ENCODE peak calls at places on chromosomes 3 and 15, in six cellular contexts. T, E, I, Y, M and J are unnamed samples.

GRCh38 chr3:194933465-194933864 is 247.8 kb downstream of the FAM43A start:
- DNase-seq in M (no peak), E (no peak), I (no peak), T (no peak), Y (no peak), J (no peak)

GRCh38 chr15:30043211-30043655 is 39.5 kb upstream of the GOLGA8J start:
- DNase-seq in E (peak), M (no peak), T (no peak), I (peak), Y (peak), J (peak)

GRCh38 chr3:157094751-157095480 is 65.0 kb downstream of the CCNL1 start:
- DNase-seq in E (peak), T (no peak), I (peak), Y (peak), M (no peak), J (no peak)

GRCh38 chr15:71725215-71725955 is 85.0 kb upstream of the NR2E3 start:
- DNase-seq in I (no peak), E (peak), M (no peak), T (no peak), Y (peak), J (peak)

GRCh38 chr3:10867384-10867783 is 51.4 kb downstream of the SLC6A11 start:
- DNase-seq in I (peak), Y (peak), M (peak), T (no peak), E (peak), J (peak)

GRCh38 chr3:184765047-184765729 is 46.8 kb upstream of the VPS8 start:
- DNase-seq in T (no peak), M (no peak), I (no peak), Y (no peak), E (no peak), J (no peak)

GRCh38 chr3:60146121-60146520 is 1096.3 kb upstream of the CFAP20DC start:
- DNase-seq in E (no peak), M (no peak), Y (no peak), T (no peak), I (no peak), J (no peak)

GRCh38 chr15:84911879-84912660 is 27.6 kb downstream of the SLC28A1 start:
- DNase-seq in I (peak), E (peak), Y (peak), T (peak), M (no peak), J (peak)

GRCh38 chr3:170344971-170345370 is 12.5 kb upstream of the SKIL start:
- DNase-seq in Y (no peak), T (no peak), E (peak), I (peak), M (no peak), J (no peak)

GRCh38 chr3:179526989-179527391 is 35.7 kb upstream of the ACTL6A start:
- DNase-seq in I (peak), E (peak), M (peak), T (no peak), Y (peak), J (peak)

GRCh38 chr3:182241777-182242556 is 530.2 kb downstream of the SOX2 start:
- DNase-seq in T (no peak), E (peak), I (peak), M (peak), Y (peak), J (peak)

GRCh38 chr3:46913644-46914043 is 36.1 kb downstream of the PTH1R start:
- DNase-seq in T (no peak), M (no peak), E (peak), I (peak), Y (no peak), J (peak)

GRCh38 chr3:141401584-141402475 is 33.5 kb downstream of the ZBTB38 start:
- DNase-seq in Y (peak), M (peak), E (no peak), I (peak), T (no peak), J (peak)

GRCh38 chr3:69012836-69013255 is 638 bp downstream of the EOGT start:
- DNase-seq in I (peak), M (peak), E (peak), T (peak), Y (peak), J (peak)

GRCh38 chr3:61947456-61947855 is 386.1 kb downstream of the PTPRG start:
- DNase-seq in I (no peak), E (no peak), M (no peak), Y (no peak), T (no peak), J (no peak)

GRCh38 chr15:34241376-34242350 is 16.8 kb downstream of the EMC4 start:
- DNase-seq in T (no peak), I (peak), Y (peak), M (no peak), E (peak), J (peak)

GRCh38 chr3:74003712-74004111 is 379.0 kb upstream of the PDZRN3 start:
- DNase-seq in M (no peak), Y (no peak), I (no peak), E (no peak), T (no peak), J (no peak)

GRCh38 chr15:25346371-25346770 is 92.5 kb downstream of the UBE3A start:
- DNase-seq in M (no peak), I (no peak), E (no peak), Y (no peak), T (no peak), J (no peak)

GRCh38 chr3:79154861-79155260 is 612.9 kb downstream of the ROBO1 start:
- DNase-seq in Y (no peak), E (no peak), T (no peak), M (no peak), I (no peak), J (no peak)

GRCh38 chr3:45927881-45928280 is 15.4 kb upstream of the CXCR6 start:
- DNase-seq in I (peak), E (no peak), Y (peak), M (no peak), T (no peak), J (no peak)

GRCh38 chr15:77411614-77411976 is 8.3 kb downstream of the PEAK1 start:
- DNase-seq in I (no peak), M (no peak), T (no peak), Y (no peak), E (no peak), J (no peak)

GRCh38 chr3:146968204-146968651 is 363.1 kb upstream of the PLSCR5 start:
- DNase-seq in M (no peak), Y (peak), E (peak), T (no peak), I (peak), J (peak)

GRCh38 chr15:70150405-70150747 is 52.7 kb upstream of the TLE3 start:
- DNase-seq in T (no peak), E (no peak), I (no peak), M (no peak), Y (no peak), J (no peak)

GRCh38 chr15:63065262-63066234 is 23.0 kb downstream of the TPM1 start:
- DNase-seq in T (no peak), M (no peak), E (peak), Y (no peak), I (peak), J (peak)

GRCh38 chr3:33047842-33048834 is 48.8 kb downstream of the GLB1 start:
- DNase-seq in Y (no peak), T (no peak), M (no peak), E (no peak), I (no peak), J (no peak)

GRCh38 chr15:64515196-64515595 is 54.8 kb downstream of the ZNF609 start:
- DNase-seq in E (no peak), M (no peak), I (no peak), T (no peak), Y (no peak), J (no peak)

GRCh38 chr3:178159691-178160090 is 376.5 kb upstream of the KCNMB2 start:
- DNase-seq in M (no peak), I (peak), T (no peak), E (no peak), Y (no peak), J (no peak)

GRCh38 chr15:82805994-82806406 is at the start of gene FSD2:
- DNase-seq in E (no peak), M (no peak), T (no peak), Y (no peak), I (no peak), J (no peak)

GRCh38 chr15:70062321-70062956 is 35.3 kb downstream of the TLE3 start:
- DNase-seq in Y (peak), M (peak), T (no peak), I (peak), E (peak), J (peak)

GRCh38 chr15:74403981-74404563 is 29.7 kb downstream of the SEMA7A start:
- DNase-seq in M (no peak), I (no peak), E (no peak), Y (no peak), T (no peak), J (no peak)

GRCh38 chr15:91255788-91256187 is 155.7 kb downstream of the SV2B start:
- DNase-seq in I (no peak), T (no peak), Y (no peak), E (no peak), M (no peak), J (no peak)

GRCh38 chr15:91261345-91261744 is 161.3 kb downstream of the SV2B start:
- DNase-seq in E (no peak), M (no peak), I (no peak), T (no peak), Y (no peak), J (no peak)

GRCh38 chr15:91254766-91255165 is 154.7 kb downstream of the SV2B start:
- DNase-seq in T (no peak), Y (no peak), I (no peak), M (no peak), E (no peak), J (no peak)

GRCh38 chr15:91257755-91258435 is 157.8 kb downstream of the SV2B start:
- DNase-seq in M (no peak), I (no peak), T (no peak), E (no peak), Y (no peak), J (no peak)

DNA sequence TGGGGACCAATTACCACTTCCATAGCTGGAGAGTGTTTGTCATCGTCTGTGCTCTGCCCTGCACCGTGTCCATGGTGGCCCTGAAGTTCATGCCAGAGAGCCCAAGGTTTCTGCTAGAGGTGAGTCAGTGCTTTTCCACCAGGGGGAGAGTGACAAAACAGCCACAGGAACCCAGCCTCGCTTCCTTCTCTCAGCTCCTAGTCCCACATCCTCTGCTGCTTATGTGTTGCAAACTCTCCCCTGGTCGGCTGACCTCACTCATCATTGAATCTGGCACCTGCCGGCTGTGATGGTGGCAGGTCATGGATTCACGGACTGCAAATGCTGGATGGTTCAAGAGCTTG is 158.4 kb downstream of the SV2B start:
- DNase-seq in M (no peak), T (no peak), Y (no peak), E (no peak), I (no peak), J (no peak)
- TF ChIP-seq CTCF in M (no peak), T (no peak), Y (no peak), E (no peak), I (no peak), J (no peak)

DNA sequence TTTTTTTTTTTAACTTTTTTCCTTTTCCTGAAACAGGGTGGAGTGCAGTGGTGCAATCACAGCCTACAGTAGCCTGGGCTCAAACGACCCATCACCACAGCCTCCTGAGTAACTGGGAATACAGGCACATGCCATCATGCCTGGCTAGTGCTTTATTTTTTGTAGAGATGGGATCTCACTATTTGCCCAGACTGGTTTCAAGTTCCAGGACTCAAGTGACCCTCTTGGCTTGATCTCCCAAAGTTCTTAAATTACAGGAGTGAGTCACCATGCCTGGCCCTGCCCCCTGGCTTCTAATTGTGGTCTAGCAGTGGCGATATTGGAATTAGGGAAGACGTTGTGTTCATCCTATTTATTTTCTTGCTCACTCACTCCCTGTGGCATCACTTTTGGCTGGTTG is 1138.4 kb downstream of the SI start:
- DNase-seq in Y (no peak), M (no peak), I (peak), E (no peak), T (no peak), J (no peak)
- TF ChIP-seq CTCF in Y (no peak), M (peak), I (no peak), E (no peak), T (no peak), J (no peak)

GRCh38 chr15:44596511-44597010 is 59.6 kb downstream of the EIF3J start:
- DNase-seq in T (no peak), Y (no peak), I (no peak), M (no peak), E (no peak), J (no peak)

GRCh38 chr15:44591326-44591725 is 54.4 kb downstream of the EIF3J start:
- DNase-seq in Y (no peak), M (no peak), I (no peak), E (no peak), T (no peak), J (no peak)

GRCh38 chr15:44595246-44595645 is 58.3 kb downstream of the EIF3J start:
- DNase-seq in Y (no peak), I (no peak), E (no peak), T (no peak), M (no peak), J (peak)

GRCh38 chr15:44595656-44596510 is 58.9 kb downstream of the EIF3J start:
- DNase-seq in E (no peak), M (no peak), Y (no peak), T (no peak), I (no peak), J (no peak)

GRCh38 chr15:44593042-44593736 is 56.2 kb downstream of the EIF3J start:
- DNase-seq in Y (no peak), M (no peak), T (no peak), I (no peak), E (peak), J (peak)
- TF ChIP-seq CTCF in Y (peak), M (peak), T (peak), I (peak), E (peak), J (peak)

GRCh38 chr3:188687389-188687788 is 484.4 kb upstream of the TPRG1 start:
- DNase-seq in T (no peak), I (peak), Y (peak), M (no peak), E (peak), J (peak)
- TF ChIP-seq CTCF in T (no peak), I (peak), Y (peak), M (no peak), E (peak), J (peak)

DNA sequence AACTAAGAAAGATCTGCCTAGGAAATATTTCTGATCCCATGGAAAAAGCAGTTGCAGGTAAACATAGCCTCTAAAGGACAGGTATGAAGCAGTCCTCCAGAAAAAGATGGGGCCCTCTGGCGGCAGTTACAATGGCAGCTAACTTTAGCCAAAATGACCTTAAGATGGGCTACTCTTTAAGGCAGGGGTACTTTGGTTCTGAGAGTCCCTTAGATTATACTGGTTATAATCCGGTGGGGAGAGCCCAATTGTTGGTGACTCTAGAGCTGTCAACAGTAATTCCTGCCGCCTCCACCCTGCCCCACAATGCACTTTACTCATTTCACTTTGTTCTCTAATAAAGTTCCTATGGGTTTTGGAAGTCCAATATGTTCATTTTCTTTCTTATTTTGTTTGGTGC is 412.8 kb upstream of the WNT5A start:
- DNase-seq in I (no peak), E (no peak), M (no peak), Y (no peak), T (no peak), J (no peak)
- TF ChIP-seq CTCF in I (peak), E (peak), M (peak), Y (peak), T (no peak), J (peak)

DNA sequence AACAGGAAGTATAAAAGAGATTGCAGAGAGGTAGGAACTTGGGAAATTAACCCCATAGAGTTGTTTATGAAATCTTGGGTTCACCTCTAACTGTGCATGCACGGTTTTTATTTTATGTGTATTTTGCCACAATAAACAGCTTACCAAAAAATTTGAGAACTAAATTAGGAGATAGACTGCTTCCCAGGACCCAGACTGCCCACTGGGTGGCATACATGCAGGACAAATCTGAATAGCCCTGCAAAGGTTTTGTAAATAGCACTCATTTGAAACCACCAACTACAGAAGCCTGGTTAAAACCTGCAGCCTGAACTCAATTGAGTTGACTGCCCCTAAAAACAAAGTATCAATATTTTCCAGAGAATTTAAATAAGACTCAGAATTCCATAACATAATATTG is 96.4 kb upstream of the SLCO2A1 start:
- DNase-seq in E (peak), I (no peak), T (no peak), Y (no peak), M (no peak), J (no peak)
- TF ChIP-seq CTCF in E (peak), I (peak), T (no peak), Y (peak), M (no peak), J (peak)

DNA sequence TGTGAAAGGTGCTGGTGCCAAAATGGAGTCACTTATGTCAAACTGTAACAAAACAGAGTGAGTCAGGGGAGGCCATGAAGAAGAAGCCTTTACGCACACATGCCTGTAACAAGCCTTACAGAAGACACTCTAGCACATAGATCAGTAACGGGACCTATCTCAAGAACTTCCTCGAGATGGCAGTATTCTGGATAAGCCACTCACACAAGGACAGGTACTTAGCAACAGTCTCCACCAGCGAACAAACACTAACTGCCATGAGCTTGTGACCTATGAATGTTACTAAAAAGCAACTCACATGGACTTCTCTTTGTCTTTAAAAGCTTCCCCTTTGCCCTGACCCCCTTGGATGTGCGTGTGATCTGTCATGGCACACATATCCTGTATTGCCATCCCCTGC is 235.1 kb downstream of the CD47 start:
- DNase-seq in T (no peak), E (peak), I (peak), M (no peak), Y (peak), J (peak)
- TF ChIP-seq CTCF in T (no peak), E (peak), I (peak), M (peak), Y (peak), J (peak)